ENCODE peak calls at places on chromosomes 1 and 21, in five cellular contexts. P is activated CD4-positive, CD25-positive, alpha-beta regulatory T cell; F is NCI-H1092 treated with DMSO at 0.1 percent for 48 hours; D is EL; C is G401. I is an unnamed sample.

GRCh38 chr21:43981871-43982210 is 30.3 kb upstream of the TRAPPC10 start:
- DNase-seq in P (no peak), F (no peak), D (no peak), C (no peak), I (no peak)

GRCh38 chr1:245939756-245940345 is 567.2 kb downstream of the SMYD3 start:
- DNase-seq in P (no peak), F (no peak), D (no peak), C (no peak), I (no peak)

GRCh38 chr1:211589782-211590721 is 11.1 kb upstream of the SLC30A1 start:
- DNase-seq in P (no peak), F (no peak), D (peak), C (no peak), I (peak)

GRCh38 chr1:118928739-118929554 is 59.2 kb downstream of the TBX15 start:
- DNase-seq in P (no peak), F (no peak), D (peak), C (no peak), I (peak)

GRCh38 chr1:212782422-212783154 is 9.0 kb downstream of the NSL1 start:
- DNase-seq in P (no peak), F (peak), D (peak), C (peak), I (peak)

GRCh38 chr1:160191756-160192155 is 1.4 kb downstream of the CASQ1 start:
- DNase-seq in P (no peak), F (no peak), D (no peak), C (peak), I (no peak)

GRCh38 chr1:220151454-220151853 is 57.5 kb downstream of the IARS2 start:
- DNase-seq in P (no peak), F (no peak), D (no peak), C (peak), I (no peak)

GRCh38 chr1:48084826-48085225 is 87.6 kb upstream of the TRABD2B start:
- DNase-seq in P (no peak), F (no peak), D (no peak), C (no peak), I (no peak)

GRCh38 chr1:167110586-167110985 is 16.7 kb downstream of the STYXL2 start:
- DNase-seq in P (no peak), F (no peak), D (no peak), C (no peak), I (peak)

GRCh38 chr1:165501351-165501974 is 42.3 kb upstream of the LRRC52 start:
- DNase-seq in P (no peak), F (no peak), D (no peak), C (no peak), I (no peak)

GRCh38 chr1:43277116-43277876 is 7.5 kb downstream of the TMEM125 start:
- DNase-seq in P (no peak), F (no peak), D (no peak), C (no peak), I (no peak)

GRCh38 chr1:218524526-218524925 is 179.4 kb downstream of the TGFB2 start:
- DNase-seq in P (no peak), F (no peak), D (peak), C (no peak), I (no peak)

GRCh38 chr1:87765686-87766085 is 437.0 kb downstream of the LMO4 start:
- DNase-seq in P (no peak), F (no peak), D (no peak), C (no peak), I (peak)

GRCh38 chr1:115807723-115808122 is 33.2 kb downstream of the NHLH2 start:
- DNase-seq in P (no peak), F (peak), D (peak), C (peak), I (peak)

GRCh38 chr1:17485280-17485679 is 45.8 kb upstream of the RCC2 start:
- DNase-seq in P (no peak), F (no peak), D (no peak), C (no peak), I (peak)

GRCh38 chr1:206569548-206569947 is 42.7 kb downstream of the EIF2D start:
- DNase-seq in P (no peak), F (no peak), D (no peak), C (no peak), I (no peak)

GRCh38 chr1:36134805-36135339 is 9.8 kb upstream of the COL8A2 start:
- DNase-seq in P (no peak), F (peak), D (peak), C (peak), I (peak)

GRCh38 chr1:90706437-90707362 is 10.4 kb downstream of the BARHL2 start:
- DNase-seq in P (no peak), F (peak), D (no peak), C (peak), I (no peak)

GRCh38 chr1:19209439-19209989 is 552 bp downstream of the UBR4 start:
- DNase-seq in P (no peak), F (no peak), D (peak), C (peak), I (peak)

GRCh38 chr1:178651742-178652141 is 73.3 kb upstream of the RALGPS2 start:
- DNase-seq in P (no peak), F (no peak), D (no peak), C (no peak), I (no peak)

GRCh38 chr1:198846506-198847010 is 207.7 kb downstream of the PTPRC start:
- DNase-seq in P (no peak), F (no peak), D (no peak), C (peak), I (no peak)

GRCh38 chr1:94236021-94236491 is 1.3 kb downstream of the ARHGAP29 start:
- DNase-seq in P (no peak), F (no peak), D (peak), C (peak), I (peak)

GRCh38 chr1:41530411-41530810 is 45.9 kb upstream of the EDN2 start:
- DNase-seq in P (no peak), F (no peak), D (no peak), C (no peak), I (no peak)

GRCh38 chr1:183600136-183600535 is 9.9 kb upstream of the NCF2 start:
- DNase-seq in P (no peak), F (no peak), D (peak), C (no peak), I (peak)

GRCh38 chr21:34835526-34835925 is 166.7 kb downstream of the CLIC6 start:
- DNase-seq in P (no peak), F (no peak), D (peak), C (no peak), I (no peak)

GRCh38 chr21:39319814-39320332 is 6.4 kb upstream of the BRWD1 start:
- DNase-seq in P (no peak), F (no peak), D (no peak), C (no peak), I (no peak)

GRCh38 chr21:26013964-26014363 is 156.6 kb downstream of the APP start:
- DNase-seq in P (no peak), F (no peak), D (no peak), C (no peak), I (no peak)

I was measured in HT1080.